ENCODE peak calls at places on chromosomes 4 and X, in five cellular contexts. R, M, C, D and V are unnamed samples.

GRCh38 chrX:34655496-34656258 is 1.4 kb downstream of the TMEM47 start:
- DNase-seq in M (no peak), C (peak), R (no peak), D (no peak), V (no peak)

GRCh38 chr4:186593587-186593973 is 38.2 kb upstream of the MTNR1A start:
- DNase-seq in R (no peak), D (no peak), M (no peak), C (no peak), V (no peak)

GRCh38 chr4:38664704-38665401 is 854 bp downstream of the KLF3 start:
- DNase-seq in D (no peak), C (peak), R (peak), M (no peak), V (peak)

GRCh38 chr4:6134612-6135220 is 65.6 kb downstream of the JAKMIP1 start:
- DNase-seq in M (peak), D (no peak), C (peak), R (no peak), V (no peak)

GRCh38 chr4:100208964-100209363 is 18.7 kb upstream of the DDIT4L start:
- DNase-seq in M (no peak), D (no peak), R (no peak), C (no peak), V (no peak)

GRCh38 chr4:69154021-69154420 is 57.7 kb downstream of the UGT2B7 start:
- DNase-seq in C (no peak), R (no peak), M (no peak), D (no peak), V (no peak)

GRCh38 chr4:8403981-8404380 is 36.5 kb downstream of the ACOX3 start:
- DNase-seq in C (no peak), R (no peak), D (no peak), M (no peak), V (no peak)

GRCh38 chrX:139224953-139225665 is 305.4 kb upstream of the F9 start:
- DNase-seq in R (no peak), D (no peak), C (no peak), M (no peak), V (no peak)

GRCh38 chr4:181870326-181870725 is 372.9 kb upstream of the TENM3 start:
- DNase-seq in M (no peak), C (no peak), D (peak), R (no peak), V (no peak)